ENCODE peak calls at places on chromosomes 5 and 9, in nine cellular contexts. A is chondrocyte, L is PC-3, U is H1, K is fibroblast of pulmonary artery, X is kidney, I is WTC11, D is GM12865, F is neural crest cell. M is an unnamed sample.

GRCh38 chr9:76302947-76303550 is 91.2 kb downstream of the RFK start:
- DNase-seq in A (no peak), L (peak; percentile 39), U (no peak), K (peak; percentile 80), X (no peak), I (no peak), D (peak; percentile 59), F (no peak), M (peak; percentile 55)

GRCh38 chr5:113678924-113679575 is 165.6 kb downstream of the YTHDC2 start:
- DNase-seq in A (no peak), L (peak; percentile 70), U (peak; percentile 56), K (peak; percentile 66), X (no peak), I (peak; percentile 38), D (peak; percentile 47), F (peak; percentile 45), M (peak; percentile 24)

GRCh38 chr5:137254153-137254552 is 245.0 kb downstream of the SPOCK1 start:
- DNase-seq in A (no peak), L (no peak), U (no peak), K (peak; percentile 74), X (no peak), I (no peak), D (no peak), F (no peak), M (no peak)

GRCh38 chr5:97979740-97980139 is 793.7 kb upstream of the RGMB start:
- DNase-seq in A (no peak), L (no peak), U (no peak), K (peak; percentile 91), X (no peak), I (no peak), D (no peak), F (no peak), M (no peak)

GRCh38 chr5:62779010-62779422 is 200.4 kb downstream of the LRRC70 start:
- DNase-seq in A (no peak), L (peak; percentile 64), U (no peak), K (peak; percentile 77), X (no peak), I (peak; percentile 12), D (peak; percentile 50), F (peak; percentile 3), M (peak; percentile 73)

GRCh38 chr9:112552229-112553050 is 65.8 kb downstream of the KIAA1958 start:
- DNase-seq in A (no peak), L (no peak), U (no peak), K (no peak), X (no peak), I (no peak), D (no peak), F (no peak), M (no peak)

GRCh38 chr9:38687389-38687842 is 32.5 kb downstream of the FAM240B start:
- DNase-seq in A (no peak), L (peak; percentile 44), U (no peak), K (no peak), X (peak; percentile 88), I (no peak), D (peak; percentile 40), F (peak; percentile 18), M (no peak)

GRCh38 chr9:6549106-6549505 is 96.4 kb downstream of the GLDC start:
- DNase-seq in A (no peak), L (no peak), U (no peak), K (no peak), X (no peak), I (no peak), D (no peak), F (no peak), M (no peak)

GRCh38 chr5:150516011-150516410 is 8.1 kb downstream of the NDST1 start:
- DNase-seq in A (no peak), L (no peak), U (no peak), K (peak; percentile 64), X (no peak), I (no peak), D (no peak), F (no peak), M (no peak)

GRCh38 chr9:97564291-97565175 is 63.1 kb downstream of the TMOD1 start:
- DNase-seq in A (no peak), L (peak; percentile 64), U (peak; percentile 45), K (peak; percentile 32), X (no peak), I (no peak), D (no peak), F (no peak), M (no peak)

GRCh38 chr5:87266914-87267573 is 639 bp upstream of the RASA1 start:
- DNase-seq in A (no peak), L (no peak), U (no peak), K (no peak), X (no peak), I (no peak), D (no peak), F (no peak), M (peak; percentile 58)

GRCh38 chr5:17398439-17398838 is 99.6 kb upstream of the TAF11L2 start:
- DNase-seq in A (no peak), L (peak; percentile 93), U (no peak), K (peak; percentile 74), X (no peak), I (no peak), D (no peak), F (no peak), M (no peak)

GRCh38 chr5:35857606-35858205 is 1.0 kb downstream of the IL7R start:
- DNase-seq in A (no peak), L (peak; percentile 95), U (no peak), K (peak; percentile 55), X (no peak), I (no peak), D (no peak), F (no peak), M (no peak)

GRCh38 chr9:81879501-81879916 is 48.7 kb upstream of the SPATA31D4 start:
- DNase-seq in A (no peak), L (peak; percentile 59), U (no peak), K (peak; percentile 72), X (no peak), I (no peak), D (no peak), F (no peak), M (no peak)

GRCh38 chr5:95285406-95285761 is 490 bp upstream of the MCTP1 start:
- DNase-seq in A (no peak), L (no peak), U (no peak), K (no peak), X (no peak), I (no peak), D (peak; percentile 3), F (no peak), M (no peak)

GRCh38 chr9:120235081-120235480 is 344.9 kb downstream of the CDK5RAP2 start:
- DNase-seq in A (no peak), L (no peak), U (no peak), K (no peak), X (no peak), I (no peak), D (no peak), F (no peak), M (no peak)

GRCh38 chr5:164341056-164341619 is 835.7 kb downstream of the MAT2B start:
- DNase-seq in A (no peak), L (no peak), U (no peak), K (no peak), X (no peak), I (no peak), D (no peak), F (no peak), M (no peak)
- TF ChIP-seq CTCF in A (peak; percentile 49), L (no peak), U (no peak), K (peak; percentile 16), X (no peak), I (no peak), D (no peak), F (peak; percentile 48), M (no peak)

DNA sequence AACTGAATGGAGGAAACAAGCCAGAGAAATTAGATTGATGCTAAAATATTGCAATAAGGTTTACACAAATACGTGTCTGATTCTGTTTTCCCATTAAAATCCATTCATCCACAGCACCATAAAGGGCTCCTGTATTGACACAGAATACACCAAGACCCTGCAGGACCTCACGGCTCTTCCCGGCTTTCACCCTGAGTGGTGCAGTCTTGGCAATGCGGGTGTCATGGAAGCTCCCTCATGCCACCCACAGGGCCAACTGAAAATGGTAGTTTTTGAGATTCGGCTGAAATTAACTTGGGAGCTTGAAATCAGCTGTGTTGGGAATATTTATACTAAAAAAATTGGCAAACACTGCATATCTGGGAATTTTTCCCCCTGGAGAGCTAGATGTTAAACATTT is 17.3 kb upstream of the EXOC3 start:
- DNase-seq in A (peak; percentile 25), L (peak; percentile 27), U (no peak), K (peak; percentile 41), X (no peak), I (no peak), D (no peak), F (no peak), M (no peak)
- TF ChIP-seq CTCF in A (peak; percentile 60), L (peak; percentile 47), U (no peak), K (peak; percentile 21), X (no peak), I (no peak), D (no peak), F (no peak), M (no peak)

DNA sequence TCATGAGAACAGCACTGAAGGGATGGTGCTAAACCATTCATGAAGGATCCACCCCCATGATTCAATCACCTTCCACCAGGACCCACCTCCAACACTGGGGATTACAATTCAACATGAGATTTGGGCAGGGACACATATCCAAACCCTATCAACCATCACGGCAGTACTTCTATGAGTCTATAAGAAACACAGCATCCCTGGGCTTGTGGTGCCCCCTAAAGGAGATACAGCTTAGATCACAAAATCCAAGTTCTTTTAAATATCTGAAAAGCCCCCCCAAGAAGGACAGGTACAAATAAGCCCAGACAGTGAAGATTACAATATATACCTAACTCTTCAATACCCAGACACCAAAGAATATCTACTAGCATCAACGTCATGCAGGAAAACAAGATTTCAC is 233.7 kb upstream of the ADRA1B start:
- DNase-seq in A (no peak), L (no peak), U (no peak), K (peak; percentile 25), X (no peak), I (no peak), D (no peak), F (no peak), M (no peak)
- TF ChIP-seq CTCF in A (no peak), L (no peak), U (no peak), K (peak; percentile 22), X (no peak), I (no peak), D (no peak), F (no peak), M (no peak)

GRCh38 chr5:72152506-72152905 is 45.2 kb downstream of the MAP1B start:
- DNase-seq in A (no peak), L (no peak), U (no peak), K (no peak), X (no peak), I (no peak), D (no peak), F (no peak), M (no peak)

GRCh38 chr5:72151169-72151568 is 43.9 kb downstream of the MAP1B start:
- DNase-seq in A (no peak), L (no peak), U (no peak), K (no peak), X (no peak), I (no peak), D (no peak), F (no peak), M (no peak)

GRCh38 chr5:72151646-72152045 is 44.4 kb downstream of the MAP1B start:
- DNase-seq in A (no peak), L (no peak), U (no peak), K (no peak), X (no peak), I (no peak), D (peak; percentile 3), F (no peak), M (no peak)

GRCh38 chr5:72147601-72148000 is 40.3 kb downstream of the MAP1B start:
- DNase-seq in A (no peak), L (no peak), U (no peak), K (no peak), X (no peak), I (no peak), D (no peak), F (no peak), M (no peak)

GRCh38 chr5:72149742-72150141 is 42.5 kb downstream of the MAP1B start:
- DNase-seq in A (no peak), L (no peak), U (no peak), K (no peak), X (no peak), I (no peak), D (no peak), F (no peak), M (no peak)
- TF ChIP-seq CTCF in A (peak; percentile 66), L (peak; percentile 30), U (no peak), K (peak; percentile 11), X (no peak), I (no peak), D (no peak), F (no peak), M (no peak)

M was measured in GM13977.